ENCODE peak calls at places on chromosomes 4 and X, in nine cellular contexts. M is tibial artery, W is naive B cell, J is fibroblast of mammary gland, A is testis, C is MV-4-11, Y is hippocampal formation, Q is RPMI7951, T is Right ventricle myocardium superior. B is an unnamed sample.

GRCh38 chr4:16889945-16890344 is 8.5 kb downstream of the LDB2 start:
- DNase-seq in M (no peak), W (no peak), J (no peak), A (no peak), C (no peak), Y (no peak), Q (no peak), T (no peak), B (no peak)

GRCh38 chrX:134932528-134933217 is 58.1 kb upstream of the SMIM10 start:
- DNase-seq in M (no peak), W (no peak), J (peak; percentile 80), A (no peak), C (no peak), Y (no peak), Q (peak; percentile 56), T (no peak), B (no peak)

GRCh38 chrX:11111038-11111851 is at the start of gene HCCS:
- DNase-seq in M (peak; percentile 77), W (peak; percentile 83), J (peak; percentile 77), A (peak; percentile 89), C (peak; percentile 82), Y (peak; percentile 70), Q (peak; percentile 89), T (peak; percentile 90), B (peak; percentile 82)

GRCh38 chrX:49276671-49277519 is 7.3 kb downstream of the PPP1R3F start:
- DNase-seq in M (no peak), W (no peak), J (peak; percentile 34), A (no peak), C (no peak), Y (no peak), Q (no peak), T (no peak), B (no peak)

GRCh38 chr4:133000012-133000411 is 149.1 kb upstream of the PCDH10 start:
- DNase-seq in M (no peak), W (no peak), J (no peak), A (no peak), C (no peak), Y (no peak), Q (peak; percentile 25), T (no peak), B (no peak)

GRCh38 chrX:40076750-40077149 is 21.0 kb downstream of the BCOR start:
- DNase-seq in M (no peak), W (no peak), J (no peak), A (no peak), C (no peak), Y (no peak), Q (no peak), T (no peak), B (no peak)

GRCh38 chrX:137352101-137352660 is 213.7 kb upstream of the ZIC3 start:
- DNase-seq in M (no peak), W (no peak), J (no peak), A (no peak), C (no peak), Y (no peak), Q (no peak), T (no peak), B (no peak)

GRCh38 chr4:165461176-165461835 is 82.5 kb downstream of the CPE start:
- DNase-seq in M (no peak), W (no peak), J (peak; percentile 71), A (peak; percentile 75), C (no peak), Y (no peak), Q (peak; percentile 3), T (no peak), B (no peak)

GRCh38 chr4:22077571-22077970 is 129.0 kb upstream of the KCNIP4 start:
- DNase-seq in M (no peak), W (no peak), J (no peak), A (no peak), C (no peak), Y (no peak), Q (no peak), T (no peak), B (no peak)

GRCh38 chrX:115949900-115950822 is 220.4 kb upstream of the AGTR2 start:
- DNase-seq in M (no peak), W (no peak), J (no peak), A (no peak), C (no peak), Y (peak; percentile 45), Q (peak; percentile 9), T (no peak), B (no peak)

GRCh38 chr4:83316459-83317170 is 18.0 kb downstream of the HPSE start:
- DNase-seq in M (no peak), W (no peak), J (peak; percentile 20), A (no peak), C (peak; percentile 75), Y (no peak), Q (no peak), T (no peak), B (no peak)

GRCh38 chrX:129013574-129013973 is 509.7 kb downstream of the SMARCA1 start:
- DNase-seq in M (no peak), W (no peak), J (no peak), A (no peak), C (no peak), Y (no peak), Q (no peak), T (no peak), B (no peak)

GRCh38 chrX:108397627-108398392 is 40.4 kb downstream of the COL4A6 start:
- DNase-seq in M (no peak), W (no peak), J (peak; percentile 74), A (no peak), C (no peak), Y (no peak), Q (peak; percentile 59), T (no peak), B (no peak)

GRCh38 chrX:131816551-131817136 is 206.5 kb upstream of the STK26 start:
- DNase-seq in M (peak; percentile 45), W (peak; percentile 90), J (peak; percentile 75), A (no peak), C (peak; percentile 89), Y (peak; percentile 24), Q (no peak), T (no peak), B (peak; percentile 30)

GRCh38 chr4:51895816-51896408 is 53.0 kb downstream of the DCUN1D4 start:
- DNase-seq in M (peak; percentile 66), W (peak; percentile 32), J (peak; percentile 70), A (peak; percentile 77), C (peak; percentile 77), Y (peak; percentile 49), Q (peak; percentile 66), T (peak; percentile 45), B (peak; percentile 76)

GRCh38 chr4:61248705-61249104 is 48.6 kb downstream of the ADGRL3 start:
- DNase-seq in M (no peak), W (no peak), J (no peak), A (no peak), C (no peak), Y (no peak), Q (no peak), T (no peak), B (no peak)

GRCh38 chr4:52059372-52059771 is 8.3 kb downstream of the SPATA18 start:
- DNase-seq in M (no peak), W (no peak), J (peak; percentile 82), A (no peak), C (peak; percentile 89), Y (no peak), Q (peak; percentile 30), T (no peak), B (no peak)

GRCh38 chr4:21605006-21605405 is 343.6 kb downstream of the KCNIP4 start:
- DNase-seq in M (no peak), W (no peak), J (no peak), A (no peak), C (no peak), Y (no peak), Q (no peak), T (no peak), B (no peak)

GRCh38 chrX:153960786-153961185 is 10.8 kb downstream of the HCFC1 start:
- DNase-seq in M (no peak), W (no peak), J (no peak), A (no peak), C (no peak), Y (no peak), Q (no peak), T (no peak), B (no peak)

GRCh38 chr4:6137747-6138135 is 62.6 kb downstream of the JAKMIP1 start:
- DNase-seq in M (no peak), W (no peak), J (no peak), A (no peak), C (no peak), Y (no peak), Q (no peak), T (peak; percentile 24), B (no peak)

GRCh38 chrX:123217077-123217476 is 33.0 kb downstream of the GRIA3 start:
- DNase-seq in M (peak; percentile 57), W (no peak), J (peak; percentile 78), A (peak; percentile 61), C (no peak), Y (no peak), Q (peak; percentile 11), T (peak; percentile 32), B (peak; percentile 2)

GRCh38 chr4:10225096-10225495 is 108.5 kb upstream of the WDR1 start:
- DNase-seq in M (no peak), W (no peak), J (no peak), A (no peak), C (no peak), Y (no peak), Q (no peak), T (no peak), B (no peak)

GRCh38 chr4:150943831-150944230 is 71.3 kb downstream of the LRBA start:
- DNase-seq in M (no peak), W (no peak), J (no peak), A (no peak), C (no peak), Y (no peak), Q (no peak), T (no peak), B (no peak)

GRCh38 chrX:24190500-24191156 is 41.1 kb downstream of the ZFX start:
- DNase-seq in M (no peak), W (no peak), J (peak; percentile 77), A (no peak), C (no peak), Y (no peak), Q (peak; percentile 2), T (no peak), B (no peak)

GRCh38 chrX:129791961-129792570 is 12.3 kb downstream of the SASH3 start:
- DNase-seq in M (no peak), W (no peak), J (peak; percentile 2), A (no peak), C (no peak), Y (no peak), Q (no peak), T (no peak), B (no peak)

GRCh38 chr4:133003169-133003568 is 145.9 kb upstream of the PCDH10 start:
- DNase-seq in M (no peak), W (no peak), J (no peak), A (no peak), C (no peak), Y (no peak), Q (no peak), T (no peak), B (no peak)

GRCh38 chr4:24669751-24670150 is 85.4 kb upstream of the DHX15 start:
- DNase-seq in M (no peak), W (no peak), J (no peak), A (no peak), C (no peak), Y (no peak), Q (no peak), T (no peak), B (no peak)

GRCh38 chrX:344371-344901 is 25.8 kb upstream of the GTPBP6 start:
- DNase-seq in M (no peak), W (no peak), J (no peak), A (no peak), C (no peak), Y (no peak), Q (no peak), T (peak; percentile 33), B (no peak)

GRCh38 chr4:151674804-151675290 is 86.0 kb downstream of the GATB start:
- DNase-seq in M (no peak), W (no peak), J (peak; percentile 45), A (peak; percentile 69), C (no peak), Y (peak; percentile 20), Q (no peak), T (peak; percentile 60), B (no peak)

GRCh38 chr4:144787365-144788263 is 141.7 kb downstream of the HHIP start:
- DNase-seq in M (no peak), W (no peak), J (peak; percentile 58), A (no peak), C (peak; percentile 32), Y (no peak), Q (peak; percentile 18), T (no peak), B (no peak)

B was measured in gastrocnemius medialis.